ENCODE peak calls at places on chromosomes 16 and 17, in six cellular contexts. I, H, J, P, B and W are unnamed samples.
A peak's percentile ranks its signal among the peaks of the same experiment; 100 is the strongest.

GRCh38 chr17:38748329-38749221 is at the start of gene PCGF2:
- DNase-seq in I (peak; percentile 98), H (peak; percentile 89), J (peak; percentile 68), P (peak; percentile 91), B (peak; percentile 93), W (peak; percentile 98)

GRCh38 chr17:57861737-57862409 is 12.0 kb upstream of the MRPS23 start:
- DNase-seq in I (no peak), H (no peak), J (no peak), P (peak; percentile 62), B (no peak), W (no peak)

GRCh38 chr17:82037113-82037888 is at the start of gene DCXR:
- DNase-seq in I (peak; percentile 98), H (peak; percentile 90), J (peak; percentile 86), P (peak; percentile 97), B (peak; percentile 97), W (peak; percentile 100)

GRCh38 chr16:21026846-21027245 is 123.8 kb downstream of the DNAH3 start:
- DNase-seq in I (no peak), H (no peak), J (no peak), P (no peak), B (no peak), W (no peak)

GRCh38 chr17:77458202-77459017 is 317.6 kb downstream of the SEC14L1 start:
- DNase-seq in I (no peak), H (no peak), J (no peak), P (no peak), B (no peak), W (no peak)

GRCh38 chr17:80265205-80266068 is 4.8 kb downstream of the RNF213 start:
- DNase-seq in I (no peak), H (no peak), J (no peak), P (no peak), B (no peak), W (no peak)

GRCh38 chr16:9545500-9546437 is 454.3 kb downstream of the HAPSTR1 start:
- DNase-seq in I (no peak), H (no peak), J (no peak), P (no peak), B (no peak), W (no peak)

GRCh38 chr17:80797741-80798594 is 193.7 kb upstream of the CHMP6 start:
- DNase-seq in I (no peak), H (no peak), J (no peak), P (no peak), B (no peak), W (no peak)

GRCh38 chr17:3663102-3664011 is 5.0 kb downstream of the TAX1BP3 start:
- DNase-seq in I (no peak), H (no peak), J (no peak), P (no peak), B (no peak), W (peak; percentile 34)

GRCh38 chr17:58084317-58084981 is 1.2 kb downstream of the DYNLL2 start:
- DNase-seq in I (peak; percentile 80), H (no peak), J (no peak), P (peak; percentile 27), B (no peak), W (peak; percentile 64)

GRCh38 chr17:83089322-83090156 is 10.1 kb downstream of the METRNL start:
- DNase-seq in I (no peak), H (no peak), J (no peak), P (no peak), B (no peak), W (no peak)

GRCh38 chr16:56610017-56610608 is 1.7 kb downstream of the MT2A start:
- DNase-seq in I (peak; percentile 32), H (peak; percentile 97), J (no peak), P (peak; percentile 96), B (no peak), W (no peak)

GRCh38 chr17:31274252-31274651 is 22.8 kb downstream of the OMG start:
- DNase-seq in I (no peak), H (peak; percentile 63), J (no peak), P (peak; percentile 73), B (no peak), W (no peak)

GRCh38 chr16:56869513-56870270 is 4.7 kb downstream of the SLC12A3 start:
- DNase-seq in I (peak; percentile 90), H (no peak), J (peak; percentile 34), P (peak; percentile 11), B (no peak), W (peak; percentile 81)

GRCh38 chr17:230371-230770 is 48.9 kb upstream of the DOC2B start:
- DNase-seq in I (no peak), H (no peak), J (no peak), P (no peak), B (no peak), W (no peak)

GRCh38 chr17:58344791-58345157 is 7.2 kb downstream of the SUPT4H1 start:
- DNase-seq in I (peak; percentile 26), H (no peak), J (no peak), P (no peak), B (no peak), W (no peak)

GRCh38 chr17:67772679-67773078 is 52.6 kb upstream of the BPTF start:
- DNase-seq in I (no peak), H (no peak), J (no peak), P (no peak), B (no peak), W (no peak)

GRCh38 chr17:75542728-75543336 is 17.3 kb downstream of the LLGL2 start:
- DNase-seq in I (no peak), H (no peak), J (no peak), P (no peak), B (no peak), W (no peak)

GRCh38 chr17:66727634-66728570 is 107.0 kb upstream of the CACNG5 start:
- DNase-seq in I (peak; percentile 84), H (peak; percentile 50), J (peak; percentile 31), P (peak; percentile 50), B (peak; percentile 36), W (peak; percentile 90)

GRCh38 chr17:29883497-29883896 is 46.5 kb downstream of the SSH2 start:
- DNase-seq in I (no peak), H (peak; percentile 43), J (no peak), P (no peak), B (no peak), W (no peak)

GRCh38 chr17:29884995-29885394 is 45.0 kb downstream of the SSH2 start:
- DNase-seq in I (no peak), H (no peak), J (no peak), P (no peak), B (no peak), W (no peak)

GRCh38 chr17:29874931-29875596 is 55.0 kb downstream of the SSH2 start:
- DNase-seq in I (peak; percentile 68), H (no peak), J (no peak), P (no peak), B (no peak), W (no peak)

GRCh38 chr17:29881256-29881655 is 48.8 kb downstream of the SSH2 start:
- DNase-seq in I (no peak), H (no peak), J (no peak), P (no peak), B (no peak), W (no peak)

DNA sequence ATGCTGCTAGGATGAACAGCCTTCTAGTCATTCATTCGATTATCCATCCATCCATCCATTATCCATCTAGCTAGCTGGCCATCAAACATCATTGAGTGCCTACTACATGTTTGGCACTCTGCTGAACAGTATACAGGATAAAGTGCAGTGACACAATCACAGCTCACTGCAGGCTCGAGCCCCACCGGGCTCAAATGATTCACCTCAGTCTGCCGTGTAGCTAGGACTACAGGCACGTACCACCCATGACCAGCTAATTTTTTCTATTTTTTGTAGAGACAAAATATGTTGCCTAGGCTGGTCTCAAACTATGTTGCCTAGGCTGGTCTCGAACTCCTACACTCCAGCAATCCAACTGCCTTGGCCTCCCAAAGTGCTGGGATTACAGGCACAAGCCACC is 50.0 kb downstream of the SSH2 start:
- DNase-seq in I (no peak), H (no peak), J (no peak), P (no peak), B (no peak), W (no peak)
- H2BK15ac ChIP-seq in I (no peak overlapping the region), H (no peak overlapping the region), J (no peak overlapping the region), P (no peak overlapping the region), B (no peak overlapping the region), W (no peak overlapping the region)

DNA sequence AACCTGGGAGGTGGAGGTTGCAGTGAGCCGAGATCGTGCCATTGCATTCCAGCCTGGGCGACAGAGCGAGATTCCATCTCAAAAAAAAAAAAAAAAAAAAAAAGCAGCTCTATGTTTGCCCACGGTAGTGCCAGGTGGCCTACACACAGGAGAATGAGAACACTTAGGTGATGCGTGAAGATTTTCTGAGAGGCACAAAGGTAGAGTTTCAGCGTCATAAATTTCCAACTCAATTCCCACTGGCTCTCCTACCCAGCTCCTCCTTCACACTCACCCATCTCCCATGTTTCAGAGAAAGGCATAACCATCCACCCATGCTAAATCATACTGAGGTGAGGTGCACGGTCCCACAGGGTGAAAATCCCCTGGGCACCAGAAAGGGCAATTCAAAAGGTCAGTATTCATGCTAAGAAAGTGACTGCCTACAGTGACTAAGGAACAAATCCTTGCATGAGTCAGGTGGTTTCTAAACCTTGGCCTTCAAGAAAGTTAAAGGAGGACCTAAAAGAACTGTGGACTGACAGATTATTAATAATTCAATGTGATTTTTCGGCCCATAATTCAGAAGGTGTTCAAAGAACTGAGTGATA is 4.8 kb downstream of the DCAKD start:
- DNase-seq in I (no peak), H (peak; percentile 51), J (no peak), P (peak; percentile 51), B (no peak), W (no peak)
- H2BK5ac ChIP-seq in I (no peak overlapping the region), H (peak overlapping the region; percentile 71), J (peak overlapping the region; percentile 29), P (no peak overlapping the region), B (no peak overlapping the region), W (no peak overlapping the region)

DNA sequence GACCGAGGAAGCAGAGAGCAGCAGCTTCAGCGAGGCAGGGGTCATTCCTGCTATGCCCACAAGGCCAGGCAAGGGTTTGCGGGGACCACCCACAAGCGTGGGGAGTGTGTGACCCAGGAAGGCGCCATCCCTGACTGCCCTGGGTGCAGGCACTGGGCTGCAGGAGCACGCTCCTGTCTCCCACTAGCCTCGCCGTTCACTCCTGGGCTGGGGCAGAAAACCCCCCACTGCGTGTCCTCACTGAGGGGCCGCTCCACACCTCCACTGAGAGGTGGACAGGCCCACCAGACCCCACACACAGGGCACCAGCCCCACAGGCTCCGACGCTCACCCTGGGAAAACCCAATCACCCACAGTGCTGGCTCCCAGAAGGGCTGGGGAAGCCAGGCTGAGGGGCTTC is 56.1 kb downstream of the KLHDC4 start:
- DNase-seq in I (no peak), H (no peak), J (no peak), P (no peak), B (no peak), W (no peak)
- H2BK15ac ChIP-seq in I (no peak overlapping the region), H (no peak overlapping the region), J (no peak overlapping the region), P (no peak overlapping the region), B (no peak overlapping the region), W (no peak overlapping the region)

GRCh38 chr16:71894229-71894920 is 956 bp upstream of the IST1 start:
- DNase-seq in I (peak; percentile 90), H (peak; percentile 76), J (peak; percentile 39), P (peak; percentile 86), B (peak; percentile 26), W (peak; percentile 86)

GRCh38 chr16:71894921-71895678 is at the start of gene IST1:
- DNase-seq in I (peak; percentile 99), H (peak; percentile 99), J (peak; percentile 88), P (peak; percentile 99), B (peak; percentile 97), W (peak; percentile 95)

GRCh38 chr16:71896688-71897368 is 1.5 kb downstream of the IST1 start:
- DNase-seq in I (no peak), H (no peak), J (no peak), P (no peak), B (no peak), W (no peak)

GRCh38 chr16:71893888-71894228 is 1.5 kb upstream of the IST1 start:
- DNase-seq in I (no peak), H (no peak), J (no peak), P (no peak), B (no peak), W (no peak)

GRCh38 chr16:71895679-71896385 is 501 bp downstream of the IST1 start:
- DNase-seq in I (no peak), H (peak; percentile 50), J (no peak), P (peak; percentile 43), B (peak; percentile 6), W (no peak)
- H2BK5ac ChIP-seq in I (peak overlapping the region; percentile 90), H (peak overlapping the region; percentile 91), J (peak overlapping the region; percentile 99), P (no peak overlapping the region), B (peak overlapping the region; percentile 87), W (no peak overlapping the region)